ENCODE peak calls at places on chromosomes 13 and 19, in six cellular contexts. One of them, this sample, is unnamed.

GRCh38 chr13:24651718-24652345 is 28.4 kb upstream of the ATP12A start:
- DNase-seq in stimulated activated CD4-positive, alpha-beta T cell treated with anti-CD3 and anti-CD28 coated beads, TNF-alpha, amount 100 ng/mL, for 24 hours: no peak
- DNase-seq in glomerular endothelial cell: no peak
- DNase-seq in activated T-helper 1 cell treated with Interleukin-2 at 50 U/mL for 16 hours: no peak
- DNase-seq in NCI-H2171 treated with DMSO at 0.1 percent for 48 hours: no peak
- DNase-seq in epithelial cell of proximal tubule: no peak
- DNase-seq in this sample: no peak

GRCh38 chr19:41373993-41374392 is 2.3 kb upstream of the TMEM91 start:
- DNase-seq in stimulated activated CD4-positive, alpha-beta T cell treated with anti-CD3 and anti-CD28 coated beads, TNF-alpha, amount 100 ng/mL, for 24 hours: no peak
- DNase-seq in glomerular endothelial cell: no peak
- DNase-seq in activated T-helper 1 cell treated with Interleukin-2 at 50 U/mL for 16 hours: no peak
- DNase-seq in NCI-H2171 treated with DMSO at 0.1 percent for 48 hours: peak; percentile 97
- DNase-seq in epithelial cell of proximal tubule: no peak
- DNase-seq in this sample: no peak

GRCh38 chr19:9075064-9075964 is 11.5 kb upstream of the OR1M1 start:
- DNase-seq in stimulated activated CD4-positive, alpha-beta T cell treated with anti-CD3 and anti-CD28 coated beads, TNF-alpha, amount 100 ng/mL, for 24 hours: no peak
- DNase-seq in glomerular endothelial cell: peak; percentile 94
- DNase-seq in activated T-helper 1 cell treated with Interleukin-2 at 50 U/mL for 16 hours: no peak
- DNase-seq in NCI-H2171 treated with DMSO at 0.1 percent for 48 hours: peak; percentile 12
- DNase-seq in epithelial cell of proximal tubule: peak; percentile 97
- DNase-seq in this sample: no peak

GRCh38 chr19:5973376-5973775 is 4.6 kb downstream of the RANBP3 start:
- DNase-seq in stimulated activated CD4-positive, alpha-beta T cell treated with anti-CD3 and anti-CD28 coated beads, TNF-alpha, amount 100 ng/mL, for 24 hours: no peak
- DNase-seq in glomerular endothelial cell: no peak
- DNase-seq in activated T-helper 1 cell treated with Interleukin-2 at 50 U/mL for 16 hours: no peak
- DNase-seq in NCI-H2171 treated with DMSO at 0.1 percent for 48 hours: no peak
- DNase-seq in epithelial cell of proximal tubule: no peak
- DNase-seq in this sample: no peak

GRCh38 chr13:26873174-26873698 is 112.7 kb upstream of the GPR12 start:
- DNase-seq in stimulated activated CD4-positive, alpha-beta T cell treated with anti-CD3 and anti-CD28 coated beads, TNF-alpha, amount 100 ng/mL, for 24 hours: no peak
- DNase-seq in glomerular endothelial cell: no peak
- DNase-seq in activated T-helper 1 cell treated with Interleukin-2 at 50 U/mL for 16 hours: no peak
- DNase-seq in NCI-H2171 treated with DMSO at 0.1 percent for 48 hours: no peak
- DNase-seq in epithelial cell of proximal tubule: no peak
- DNase-seq in this sample: no peak

GRCh38 chr13:36998624-36999041 is 507 bp downstream of the ALG5 start:
- DNase-seq in stimulated activated CD4-positive, alpha-beta T cell treated with anti-CD3 and anti-CD28 coated beads, TNF-alpha, amount 100 ng/mL, for 24 hours: no peak
- DNase-seq in glomerular endothelial cell: no peak
- DNase-seq in activated T-helper 1 cell treated with Interleukin-2 at 50 U/mL for 16 hours: peak; percentile 9
- DNase-seq in NCI-H2171 treated with DMSO at 0.1 percent for 48 hours: peak; percentile 28
- DNase-seq in epithelial cell of proximal tubule: no peak
- DNase-seq in this sample: no peak

GRCh38 chr19:51333836-51334460 is 8.0 kb downstream of the VSIG10L start:
- DNase-seq in stimulated activated CD4-positive, alpha-beta T cell treated with anti-CD3 and anti-CD28 coated beads, TNF-alpha, amount 100 ng/mL, for 24 hours: no peak
- DNase-seq in glomerular endothelial cell: no peak
- DNase-seq in activated T-helper 1 cell treated with Interleukin-2 at 50 U/mL for 16 hours: no peak
- DNase-seq in NCI-H2171 treated with DMSO at 0.1 percent for 48 hours: no peak
- DNase-seq in epithelial cell of proximal tubule: no peak
- DNase-seq in this sample: no peak

GRCh38 chr13:32205426-32206096 is 109.6 kb downstream of the ZAR1L start:
- DNase-seq in stimulated activated CD4-positive, alpha-beta T cell treated with anti-CD3 and anti-CD28 coated beads, TNF-alpha, amount 100 ng/mL, for 24 hours: no peak
- DNase-seq in glomerular endothelial cell: no peak
- DNase-seq in activated T-helper 1 cell treated with Interleukin-2 at 50 U/mL for 16 hours: no peak
- DNase-seq in NCI-H2171 treated with DMSO at 0.1 percent for 48 hours: no peak
- DNase-seq in epithelial cell of proximal tubule: no peak
- DNase-seq in this sample: no peak

GRCh38 chr19:43606569-43607229 is 5.2 kb upstream of the SRRM5 start:
- DNase-seq in stimulated activated CD4-positive, alpha-beta T cell treated with anti-CD3 and anti-CD28 coated beads, TNF-alpha, amount 100 ng/mL, for 24 hours: no peak
- DNase-seq in glomerular endothelial cell: no peak
- DNase-seq in activated T-helper 1 cell treated with Interleukin-2 at 50 U/mL for 16 hours: no peak
- DNase-seq in NCI-H2171 treated with DMSO at 0.1 percent for 48 hours: peak; percentile 52
- DNase-seq in epithelial cell of proximal tubule: no peak
- DNase-seq in this sample: no peak

GRCh38 chr13:86922936-86923335 is 748.2 kb upstream of the SLITRK5 start:
- DNase-seq in stimulated activated CD4-positive, alpha-beta T cell treated with anti-CD3 and anti-CD28 coated beads, TNF-alpha, amount 100 ng/mL, for 24 hours: no peak
- DNase-seq in glomerular endothelial cell: no peak
- DNase-seq in activated T-helper 1 cell treated with Interleukin-2 at 50 U/mL for 16 hours: no peak
- DNase-seq in NCI-H2171 treated with DMSO at 0.1 percent for 48 hours: no peak
- DNase-seq in epithelial cell of proximal tubule: peak; percentile 12
- DNase-seq in this sample: no peak